ENCODE peak calls at places on chromosomes 2 and 18, in six cellular contexts. F, G, R, V, K and X are unnamed samples.
A peak's percentile ranks its signal among the peaks of the same experiment; 100 is the strongest.

GRCh38 chr2:110713508-110714362 is 18.6 kb upstream of the ACOXL start:
- DNase-seq in F (no peak), G (no peak), R (no peak), V (peak; percentile 22), K (no peak), X (no peak)

GRCh38 chr2:95392320-95392719 is 10.2 kb upstream of the FAHD2A start:
- DNase-seq in F (no peak), G (no peak), R (no peak), V (no peak), K (no peak), X (no peak)

GRCh38 chr2:20589975-20590703 is 60.8 kb downstream of the HS1BP3 start:
- DNase-seq in F (no peak), G (no peak), R (no peak), V (no peak), K (no peak), X (no peak)

GRCh38 chr2:146417942-146418341 is 1426.9 kb upstream of the ACVR2A start:
- DNase-seq in F (no peak), G (no peak), R (no peak), V (no peak), K (no peak), X (no peak)

GRCh38 chr2:88596141-88596830 is 31.0 kb downstream of the EIF2AK3 start:
- DNase-seq in F (no peak), G (no peak), R (no peak), V (no peak), K (no peak), X (no peak)

GRCh38 chr2:6072757-6073156 is 380.6 kb downstream of the SOX11 start:
- DNase-seq in F (no peak), G (no peak), R (no peak), V (no peak), K (no peak), X (no peak)

GRCh38 chr18:12703714-12704113 is 872 bp downstream of the PSMG2 start:
- DNase-seq in F (peak; percentile 10), G (no peak), R (no peak), V (no peak), K (no peak), X (peak; percentile 24)

GRCh38 chr2:191946471-191947182 is 99.7 kb upstream of the CAVIN2 start:
- DNase-seq in F (no peak), G (no peak), R (no peak), V (no peak), K (no peak), X (peak; percentile 4)

GRCh38 chr2:118584380-118584779 is 263.1 kb downstream of the EN1 start:
- DNase-seq in F (no peak), G (no peak), R (no peak), V (no peak), K (no peak), X (no peak)

GRCh38 chr2:99159594-99159993 is 4.8 kb downstream of the LIPT1 start:
- DNase-seq in F (no peak), G (no peak), R (no peak), V (no peak), K (no peak), X (no peak)

GRCh38 chr2:40820319-40820718 is 368.4 kb upstream of the SLC8A1 start:
- DNase-seq in F (no peak), G (peak; percentile 45), R (no peak), V (no peak), K (no peak), X (no peak)

GRCh38 chr2:149418065-149418464 is 87.7 kb downstream of the LYPD6 start:
- DNase-seq in F (no peak), G (peak; percentile 78), R (no peak), V (no peak), K (no peak), X (no peak)

GRCh38 chr2:196059491-196059960 is 9.1 kb downstream of the DNAH7 start:
- DNase-seq in F (peak; percentile 11), G (peak; percentile 6), R (no peak), V (no peak), K (no peak), X (no peak)

GRCh38 chr2:160651416-160652200 is 158.0 kb upstream of the RBMS1 start:
- DNase-seq in F (no peak), G (peak; percentile 20), R (no peak), V (no peak), K (no peak), X (no peak)

GRCh38 chr18:30689216-30689615 is 353.3 kb downstream of the DSC3 start:
- DNase-seq in F (no peak), G (no peak), R (no peak), V (no peak), K (no peak), X (no peak)

GRCh38 chr18:14074187-14074586 is 58.0 kb downstream of the ZNF519 start:
- DNase-seq in F (peak; percentile 6), G (no peak), R (peak; percentile 39), V (no peak), K (no peak), X (peak; percentile 6)

GRCh38 chr2:72770879-72771461 is 54.9 kb downstream of the EXOC6B start:
- DNase-seq in F (peak; percentile 82), G (peak; percentile 84), R (peak; percentile 59), V (peak; percentile 83), K (peak; percentile 37), X (peak; percentile 83)

GRCh38 chr2:224904390-224904789 is 137.9 kb downstream of the DOCK10 start:
- DNase-seq in F (no peak), G (no peak), R (no peak), V (no peak), K (no peak), X (peak; percentile 23)

GRCh38 chr2:3636586-3637310 is 21.3 kb upstream of the ALLC start:
- DNase-seq in F (no peak), G (no peak), R (no peak), V (no peak), K (no peak), X (no peak)

DNA sequence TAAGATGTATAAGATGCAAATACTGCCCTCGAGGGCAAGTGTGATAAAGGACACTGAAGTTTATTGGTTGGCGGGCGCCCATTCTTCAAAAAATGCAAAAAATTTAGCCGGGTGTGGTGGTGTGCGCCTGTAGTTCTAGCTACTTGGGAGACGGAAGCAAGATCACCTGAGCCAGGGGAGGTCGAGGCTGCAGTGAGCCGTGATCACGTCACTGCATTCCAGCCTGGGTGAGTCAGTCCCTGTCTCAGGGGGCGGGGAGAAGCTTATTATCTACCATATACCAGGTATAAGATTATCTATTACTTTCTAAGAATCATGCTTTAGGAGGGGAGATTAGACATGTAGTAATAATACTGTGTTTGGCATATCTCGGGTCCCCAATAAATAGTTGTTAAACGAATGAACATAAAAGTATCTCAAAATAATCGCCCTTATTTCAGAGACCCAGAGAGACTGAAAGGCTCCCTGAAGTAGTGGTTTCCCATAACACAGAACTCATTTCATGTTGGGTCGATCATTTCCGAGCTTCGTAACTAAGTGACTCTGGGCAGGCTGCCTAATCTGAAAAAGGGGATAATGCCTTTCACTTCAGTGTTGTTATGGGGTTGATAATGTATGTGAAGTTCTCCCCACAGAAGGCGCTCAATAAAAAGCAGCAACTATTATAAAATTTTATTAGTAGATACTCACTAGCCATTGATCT is 1.2 kb upstream of the SELENOI start:
- DNase-seq in F (peak; percentile 73), G (peak; percentile 36), R (peak; percentile 55), V (peak; percentile 63), K (no peak), X (peak; percentile 39)
- TF ChIP-seq MYC in F (no peak), G (no peak), R (no peak), V (no peak), K (no peak), X (no peak)

GRCh38 chr2:37798315-37799005 is 126.6 kb upstream of the RMDN2 start:
- DNase-seq in F (no peak), G (no peak), R (no peak), V (no peak), K (peak; percentile 8), X (peak; percentile 81)
- TF ChIP-seq MYC in F (no peak), G (no peak), R (no peak), V (no peak), K (no peak), X (no peak)

GRCh38 chr2:238914648-238915015 is 66.7 kb downstream of the TWIST2 start:
- DNase-seq in F (no peak), G (no peak), R (no peak), V (no peak), K (no peak), X (no peak)

GRCh38 chr2:238916875-238917590 is 69.1 kb downstream of the TWIST2 start:
- DNase-seq in F (no peak), G (no peak), R (no peak), V (no peak), K (no peak), X (no peak)

GRCh38 chr2:238915196-238915595 is 67.3 kb downstream of the TWIST2 start:
- DNase-seq in F (no peak), G (no peak), R (no peak), V (no peak), K (no peak), X (no peak)

GRCh38 chr2:238916176-238916874 is 68.4 kb downstream of the TWIST2 start:
- DNase-seq in F (no peak), G (no peak), R (no peak), V (no peak), K (no peak), X (no peak)

DNA sequence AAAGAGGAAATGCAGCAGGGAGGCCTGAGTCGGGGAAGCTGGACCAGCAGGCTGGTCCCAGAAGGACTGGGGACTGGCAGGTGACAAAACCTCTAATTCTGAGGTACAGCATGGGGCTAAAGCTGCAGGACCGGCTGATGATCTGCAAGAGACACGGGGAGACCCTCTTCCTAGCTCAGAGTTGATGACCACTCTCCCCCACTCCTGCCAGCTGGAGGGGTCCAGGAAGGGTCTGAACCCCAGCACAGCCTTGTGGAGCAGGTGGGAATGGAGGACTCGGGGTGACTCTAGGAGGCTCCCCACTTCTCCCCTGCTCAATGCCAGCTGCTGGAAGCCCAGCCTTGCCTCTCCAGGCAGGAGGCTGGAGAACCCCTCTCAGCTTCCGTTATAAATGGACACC is 67.7 kb downstream of the TWIST2 start:
- DNase-seq in F (no peak), G (no peak), R (no peak), V (no peak), K (no peak), X (no peak)
- TF ChIP-seq MYC in F (no peak), G (no peak), R (no peak), V (no peak), K (no peak), X (no peak)

GRCh38 chr18:29154758-29155725 is 978.1 kb upstream of the CDH2 start:
- DNase-seq in F (peak; percentile 45), G (peak; percentile 86), R (no peak), V (no peak), K (no peak), X (no peak)
- TF ChIP-seq MYC in F (no peak), G (no peak), R (no peak), V (no peak), K (no peak), X (no peak)

GRCh38 chr2:211503856-211504255 is 947.5 kb downstream of the CPS1 start:
- DNase-seq in F (peak; percentile 6), G (no peak), R (no peak), V (no peak), K (no peak), X (peak; percentile 14)
- TF ChIP-seq MYC in F (no peak), G (no peak), R (no peak), V (no peak), K (no peak), X (no peak)